ENCODE peak calls at places on chromosome 14, in six cellular contexts. X is HepG2, H is Peyer's patch, O is testis, L is A549, J is right lobe of liver. K is an unnamed sample. For H3K9me3, the result is how much of the 10 kb centered on the place peaks cover.

GRCh38 chr14:24678801-24679247 is 44.8 kb upstream of the GZMB start:
- DNase-seq in O (peak), L (peak), H (peak), X (peak), J (peak), K (peak)

GRCh38 chr14:92551066-92551841 is 37.7 kb downstream of the RIN3 start:
- DNase-seq in J (no peak), O (no peak), X (no peak), L (no peak), H (no peak), K (no peak)

GRCh38 chr14:74140374-74140850 is 55.7 kb downstream of the LIN52 start:
- DNase-seq in H (no peak), O (peak), X (no peak), L (no peak), J (peak), K (peak)

GRCh38 chr14:79825046-79825521 is 386.2 kb downstream of the DIO2 start:
- DNase-seq in X (no peak), L (no peak), J (no peak), H (no peak), O (no peak), K (no peak)

GRCh38 chr14:87076146-87076545 is 916.8 kb downstream of the GALC start:
- DNase-seq in L (no peak), X (no peak), H (no peak), J (no peak), O (no peak), K (no peak)

GRCh38 chr14:73143003-73143402 is 6.7 kb downstream of the PSEN1 start:
- DNase-seq in O (no peak), L (no peak), X (no peak), J (no peak), H (no peak), K (peak)

GRCh38 chr14:76951149-76951548 is 77.4 kb downstream of the IRF2BPL start:
- DNase-seq in X (no peak), H (no peak), L (no peak), O (no peak), J (no peak), K (no peak)

GRCh38 chr14:52325126-52325525 is 11.0 kb downstream of the PTGER2 start:
- DNase-seq in X (no peak), L (no peak), H (no peak), O (no peak), J (no peak), K (no peak)

GRCh38 chr14:77203611-77204456 is 22.2 kb downstream of the TMEM63C start:
- DNase-seq in X (no peak), J (no peak), O (no peak), L (no peak), H (no peak), K (no peak)

GRCh38 chr14:24032727-24033418 is 18.9 kb upstream of the CARMIL3 start:
- DNase-seq in L (peak), H (no peak), X (peak), O (peak), J (no peak), K (no peak)

GRCh38 chr14:94173471-94173884 is 644 bp upstream of the PPP4R4 start:
- DNase-seq in J (peak), X (no peak), L (no peak), O (peak), H (no peak), K (peak)

GRCh38 chr14:102215071-102215470 is 75.4 kb downstream of the WDR20 start:
- DNase-seq in J (no peak), H (no peak), X (no peak), L (no peak), O (peak), K (peak)

GRCh38 chr14:77647853-77648252 is 31.4 kb upstream of the SPTLC2 start:
- DNase-seq in H (no peak), O (no peak), L (no peak), X (no peak), J (no peak), K (no peak)

GRCh38 chr14:85463512-85463911 is 66.4 kb upstream of the FLRT2 start:
- DNase-seq in L (peak), X (no peak), H (no peak), O (no peak), J (no peak), K (peak)

GRCh38 chr14:104870368-104871144 is 5.5 kb downstream of the CEP170B start:
- DNase-seq in L (no peak), H (peak), O (no peak), J (peak), X (peak), K (peak)

GRCh38 chr14:49972199-49972671 is 79.4 kb downstream of the ARF6 start:
- DNase-seq in L (peak), X (no peak), O (no peak), J (no peak), H (no peak), K (peak)

GRCh38 chr14:59424707-59425106 is 40.5 kb downstream of the GPR135 start:
- DNase-seq in X (no peak), J (no peak), H (no peak), L (no peak), O (peak), K (no peak)

GRCh38 chr14:66076166-66076565 is 410.0 kb upstream of the CCDC196 start:
- DNase-seq in J (no peak), X (no peak), O (no peak), H (no peak), L (no peak), K (no peak)

GRCh38 chr14:62117010-62117717 is 354.9 kb downstream of the SNAPC1 start:
- DNase-seq in H (peak), O (peak), L (peak), X (peak), J (peak), K (peak)

GRCh38 chr14:105144231-105144665 is 24.3 kb downstream of the JAG2 start:
- DNase-seq in X (no peak), H (no peak), O (no peak), L (no peak), J (no peak), K (no peak)

GRCh38 chr14:53652068-53652467 is 304.6 kb downstream of the BMP4 start:
- DNase-seq in L (no peak), J (no peak), O (no peak), H (no peak), X (no peak), K (no peak)

GRCh38 chr14:37232907-37233481 is 35.3 kb downstream of the MIPOL1 start:
- DNase-seq in X (peak), L (peak), O (no peak), J (no peak), H (no peak), K (no peak)

GRCh38 chr14:99946652-99947489 is 118.4 kb upstream of the EVL start:
- DNase-seq in H (peak), L (no peak), X (no peak), J (peak), O (peak), K (peak)

GRCh38 chr14:88296343-88296742 is 26.7 kb downstream of the KCNK10 start:
- DNase-seq in X (no peak), L (no peak), O (no peak), H (no peak), J (no peak), K (no peak)

GRCh38 chr14:49961270-49962222 is 68.7 kb downstream of the ARF6 start:
- DNase-seq in O (no peak), J (no peak), X (no peak), L (no peak), H (no peak), K (no peak)

GRCh38 chr14:26276757-26277156 is 321.1 kb downstream of the NOVA1 start:
- DNase-seq in O (peak), X (no peak), L (peak), J (no peak), H (no peak), K (no peak)

GRCh38 chr14:51369814-51370213 is 129.8 kb downstream of the TMX1 start:
- DNase-seq in O (peak), X (no peak), L (peak), H (no peak), J (peak), K (no peak)

GRCh38 chr14:85867450-85867849 is 337.5 kb downstream of the FLRT2 start:
- DNase-seq in L (peak), H (no peak), J (no peak), O (no peak), X (no peak), K (no peak)

GRCh38 chr14:59294662-59294992 is 106.2 kb downstream of the DAAM1 start:
- DNase-seq in H (no peak), J (no peak), X (no peak), L (no peak), O (no peak), K (no peak)

GRCh38 chr14:106831322-106831720 is 1304.9 kb downstream of the TMEM121 start:
- DNase-seq in O (peak), H (peak), J (no peak), X (peak), L (peak), K (no peak)
- H3K9me3 ChIP-seq in O (under half), H (under half), J (under half), X (under half), L (under half), K (under half)

DNA sequence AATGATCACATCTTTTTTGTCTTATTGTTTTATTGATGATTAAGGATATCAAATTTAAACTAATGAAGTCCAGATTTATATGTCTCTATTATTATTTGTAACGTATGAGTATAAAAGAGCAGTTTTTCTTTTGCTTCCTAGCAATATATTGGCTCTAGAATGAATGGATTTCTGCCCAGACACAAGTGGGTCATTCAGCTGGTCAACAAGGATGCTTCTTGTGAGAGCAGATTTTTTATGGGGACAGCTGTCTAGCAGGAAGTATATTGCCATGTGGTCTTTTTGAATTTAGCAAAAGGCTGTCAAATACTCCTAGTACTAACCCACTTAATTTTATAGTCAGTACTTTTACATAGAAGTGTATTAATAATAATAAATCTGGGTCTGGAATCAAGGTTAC is 1071.1 kb upstream of the FLRT2 start:
- DNase-seq in H (no peak), X (no peak), J (no peak), O (no peak), L (no peak), K (peak)
- H3K4me3 ChIP-seq in H (no peak), X (no peak), J (no peak), O (no peak), L (no peak), K (no peak)

GRCh38 chr14:68792022-68792829 is 641 bp downstream of the ZFP36L1 start:
- DNase-seq in H (peak), O (peak), L (peak), X (no peak), J (no peak), K (no peak)

GRCh38 chr14:68789798-68790655 is 2.8 kb downstream of the ZFP36L1 start:
- DNase-seq in O (peak), X (no peak), H (peak), L (peak), J (peak), K (peak)

GRCh38 chr14:68790656-68791077 is 2.2 kb downstream of the ZFP36L1 start:
- DNase-seq in O (no peak), L (no peak), J (no peak), H (peak), X (no peak), K (peak)

GRCh38 chr14:68792830-68793733 is at the start of gene ZFP36L1:
- DNase-seq in X (peak), H (peak), J (peak), O (peak), L (peak), K (peak)

GRCh38 chr14:68791078-68791983 is 1.5 kb downstream of the ZFP36L1 start:
- DNase-seq in X (no peak), L (peak), J (no peak), H (peak), O (peak), K (no peak)
- TF ChIP-seq POLR2A in X (no peak), L (no peak), J (no peak), H (no peak), O (no peak), K (no peak)

GRCh38 chr14:19947413-19948090 is 16.8 kb downstream of the OR4K1 start:
- DNase-seq in X (no peak), L (no peak), J (no peak), O (no peak), H (no peak), K (no peak)

DNA sequence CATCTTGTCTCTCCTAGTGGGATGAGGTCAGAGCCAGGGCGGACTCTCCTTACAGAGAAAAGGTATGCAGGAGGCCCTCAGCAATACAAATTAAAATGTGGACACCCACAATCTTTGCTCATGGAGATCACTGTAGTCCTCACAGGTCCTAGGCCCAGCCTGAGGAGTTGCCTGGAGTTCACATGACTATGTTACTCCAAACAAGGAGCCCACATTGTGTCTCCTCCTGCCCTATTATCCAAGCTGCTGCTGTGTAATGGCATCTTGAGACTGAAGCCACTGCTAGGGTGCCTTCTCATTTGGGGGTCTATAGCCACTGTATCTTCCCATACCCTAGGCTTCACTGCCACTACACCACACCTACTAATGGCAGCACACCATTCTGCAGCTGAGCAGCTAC is 11.0 kb downstream of the OR4K1 start:
- DNase-seq in O (no peak), H (no peak), L (no peak), J (no peak), X (no peak), K (no peak)
- H3K9me3 ChIP-seq in O (under half), H (under half), L (under half), J (under half), X (under half), K (under half)

K was measured in thyroid gland.